ENCODE peak calls at places on chromosomes 5 and 9, in four cellular contexts. One of them, this sample, is unnamed. For H3K27me3, the result is how much of the 10 kb centered on the place peaks cover.

GRCh38 chr5:33491941-33492340 is 51.2 kb downstream of the TARS1 start:
- DNase-seq in K562: no peak
- DNase-seq in tibial artery: no peak
- DNase-seq in spleen: no peak
- DNase-seq in this sample: no peak

GRCh38 chr9:133710661-133711427 is 27.3 kb downstream of the SARDH start:
- DNase-seq in K562: no peak
- DNase-seq in tibial artery: no peak
- DNase-seq in spleen: peak
- DNase-seq in this sample: no peak

GRCh38 chr9:92740446-92740961 is 24.1 kb downstream of the BICD2 start:
- DNase-seq in tibial artery: peak
- DNase-seq in K562: no peak
- DNase-seq in spleen: peak
- DNase-seq in this sample: peak

GRCh38 chr5:96226941-96227552 is 206.0 kb downstream of the PCSK1 start:
- DNase-seq in K562: no peak
- DNase-seq in spleen: no peak
- DNase-seq in tibial artery: peak
- DNase-seq in this sample: no peak

GRCh38 chr9:87834357-87834756 is 48.3 kb upstream of the SPATA31E1 start:
- DNase-seq in spleen: no peak
- DNase-seq in K562: peak
- DNase-seq in tibial artery: no peak
- DNase-seq in this sample: no peak

GRCh38 chr5:34762321-34762871 is 76.6 kb upstream of the TTC23L start:
- DNase-seq in spleen: no peak
- DNase-seq in tibial artery: no peak
- DNase-seq in K562: no peak
- DNase-seq in this sample: no peak

GRCh38 chr9:109010676-109011655 is 2.3 kb downstream of the CTNNAL1 start:
- DNase-seq in spleen: no peak
- DNase-seq in K562: no peak
- DNase-seq in tibial artery: no peak
- DNase-seq in this sample: no peak

GRCh38 chr5:37900692-37901091 is 60.9 kb upstream of the GDNF start:
- DNase-seq in spleen: no peak
- DNase-seq in tibial artery: peak
- DNase-seq in K562: no peak
- DNase-seq in this sample: peak

GRCh38 chr5:93225748-93226147 is 355.3 kb downstream of the NR2F1-AS1 start:
- DNase-seq in K562: no peak
- DNase-seq in spleen: no peak
- DNase-seq in tibial artery: no peak
- DNase-seq in this sample: no peak

DNA sequence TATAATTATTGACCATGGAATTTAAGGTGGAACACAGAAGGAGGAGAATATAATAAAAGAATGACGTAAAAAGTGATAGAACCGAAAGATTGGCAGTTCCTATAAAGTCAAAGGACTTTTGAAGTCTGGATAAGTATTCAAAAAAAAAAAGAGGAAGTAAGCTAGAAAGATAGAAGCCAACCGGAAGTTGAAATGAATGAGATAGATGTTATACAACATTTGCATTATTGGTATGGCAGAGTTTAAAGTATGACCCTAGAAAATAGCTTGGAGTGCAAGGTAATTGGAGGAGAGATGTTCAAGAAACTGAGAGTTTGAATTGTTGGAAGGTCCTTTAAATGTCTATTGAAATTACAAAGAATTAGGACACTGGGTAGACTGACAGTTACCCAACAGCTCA is 293.6 kb downstream of the FER start:
- DNase-seq in spleen: no peak
- DNase-seq in K562: no peak
- DNase-seq in tibial artery: no peak
- DNase-seq in this sample: no peak
- TF ChIP-seq CTCF in spleen: no peak
- TF ChIP-seq CTCF in K562: no peak
- TF ChIP-seq CTCF in tibial artery: no peak
- TF ChIP-seq CTCF in this sample: no peak

DNA sequence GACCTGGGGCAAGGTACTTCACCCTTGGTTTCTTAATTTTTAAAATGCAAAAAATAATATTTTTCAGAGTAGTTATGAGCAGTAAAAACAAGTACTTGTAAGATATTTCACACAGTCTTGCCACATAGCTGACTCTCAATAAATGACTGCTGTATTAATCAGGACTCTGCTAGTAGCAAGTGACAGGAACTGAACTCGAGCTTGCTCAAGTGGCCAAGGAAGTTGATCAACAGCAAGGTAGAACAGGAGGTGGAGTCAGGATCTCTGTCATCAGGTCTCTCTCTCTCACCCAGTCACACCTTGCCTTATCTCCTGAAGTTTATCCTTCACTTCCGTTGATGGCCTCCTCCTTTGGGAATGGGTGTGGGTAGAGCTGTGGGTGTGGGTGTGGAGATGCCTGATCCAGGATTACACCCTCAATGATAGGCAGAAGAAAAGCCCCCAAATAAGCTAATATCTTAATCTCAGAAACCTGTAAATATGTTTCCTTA is 107.0 kb downstream of the GPBP1 start:
- DNase-seq in K562: no peak
- DNase-seq in tibial artery: no peak
- DNase-seq in spleen: no peak
- DNase-seq in this sample: no peak
- H3K27ac ChIP-seq in K562: no peak
- H3K27ac ChIP-seq in tibial artery: no peak
- H3K27ac ChIP-seq in spleen: no peak
- H3K27ac ChIP-seq in this sample: no peak

GRCh38 chr5:112317866-112318265 is 101.2 kb downstream of the EPB41L4A start:
- DNase-seq in K562: no peak
- DNase-seq in spleen: no peak
- DNase-seq in tibial artery: no peak
- DNase-seq in this sample: no peak
- H3K27me3 ChIP-seq in K562: under half
- H3K27me3 ChIP-seq in spleen: under half
- H3K27me3 ChIP-seq in tibial artery: under half
- H3K27me3 ChIP-seq in this sample: under half

GRCh38 chr9:35814106-35814840 is 569 bp downstream of the HINT2 start:
- DNase-seq in spleen: peak
- DNase-seq in K562: no peak
- DNase-seq in tibial artery: peak
- DNase-seq in this sample: peak
- TF ChIP-seq CTCF in spleen: peak
- TF ChIP-seq CTCF in K562: peak
- TF ChIP-seq CTCF in tibial artery: no peak
- TF ChIP-seq CTCF in this sample: peak

GRCh38 chr5:111223790-111224560 is at the start of gene CAMK4:
- DNase-seq in K562: peak
- DNase-seq in tibial artery: peak
- DNase-seq in spleen: peak
- DNase-seq in this sample: peak
- H3K27ac ChIP-seq in K562: no peak
- H3K27ac ChIP-seq in tibial artery: peak
- H3K27ac ChIP-seq in spleen: peak
- H3K27ac ChIP-seq in this sample: peak

DNA sequence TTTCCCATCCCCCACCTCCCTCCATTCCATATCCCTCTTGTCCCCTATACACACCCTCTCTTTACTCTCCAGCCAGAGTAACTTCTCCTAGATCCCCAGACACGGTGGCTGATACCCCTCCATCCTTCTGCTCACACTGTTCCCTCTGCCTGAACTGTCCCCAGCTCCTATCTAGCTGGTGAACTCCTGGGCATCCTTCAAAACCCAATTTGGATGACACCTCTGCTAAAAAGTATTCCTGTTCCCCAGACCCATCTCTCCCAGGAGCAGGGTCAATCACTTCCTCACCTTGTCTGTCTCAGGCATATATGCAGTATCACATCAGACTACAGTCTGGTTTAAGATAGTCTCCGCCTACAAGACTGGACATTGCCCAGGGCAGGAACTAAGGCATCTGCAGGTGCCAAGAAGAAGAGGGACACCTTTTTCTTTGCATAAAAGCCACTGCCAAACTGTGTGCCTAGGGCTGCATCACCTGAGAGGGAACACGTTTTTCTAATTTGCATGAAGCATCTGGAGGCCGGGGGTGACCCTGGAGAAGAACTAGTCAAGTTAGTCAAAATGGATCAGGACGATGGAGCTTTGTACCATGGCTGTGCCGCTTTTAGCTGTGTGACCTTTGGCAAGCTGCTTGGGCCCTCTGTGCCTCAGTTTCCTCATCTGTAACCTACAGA is 27.1 kb downstream of the NR5A1 start:
- DNase-seq in tibial artery: no peak
- DNase-seq in K562: no peak
- DNase-seq in spleen: no peak
- DNase-seq in this sample: no peak
- H3K27me3 ChIP-seq in tibial artery: under half
- H3K27me3 ChIP-seq in K562: under half
- H3K27me3 ChIP-seq in spleen: half or more
- H3K27me3 ChIP-seq in this sample: under half

GRCh38 chr5:112119969-112120368 is 299.1 kb downstream of the EPB41L4A start:
- DNase-seq in tibial artery: no peak
- DNase-seq in spleen: no peak
- DNase-seq in K562: no peak
- DNase-seq in this sample: no peak
- TF ChIP-seq CTCF in tibial artery: no peak
- TF ChIP-seq CTCF in spleen: no peak
- TF ChIP-seq CTCF in K562: no peak
- TF ChIP-seq CTCF in this sample: no peak

GRCh38 chr9:94865599-94866456 is 139.3 kb downstream of the AOPEP start:
- DNase-seq in tibial artery: peak
- DNase-seq in spleen: no peak
- DNase-seq in K562: no peak
- DNase-seq in this sample: peak

GRCh38 chr9:94866770-94867169 is 140.3 kb downstream of the AOPEP start:
- DNase-seq in tibial artery: no peak
- DNase-seq in K562: no peak
- DNase-seq in spleen: no peak
- DNase-seq in this sample: no peak

GRCh38 chr9:94864183-94864582 is 137.7 kb downstream of the AOPEP start:
- DNase-seq in spleen: no peak
- DNase-seq in tibial artery: no peak
- DNase-seq in K562: no peak
- DNase-seq in this sample: no peak

GRCh38 chr9:94867281-94867841 is 140.9 kb downstream of the AOPEP start:
- DNase-seq in spleen: no peak
- DNase-seq in K562: peak
- DNase-seq in tibial artery: peak
- DNase-seq in this sample: no peak

DNA sequence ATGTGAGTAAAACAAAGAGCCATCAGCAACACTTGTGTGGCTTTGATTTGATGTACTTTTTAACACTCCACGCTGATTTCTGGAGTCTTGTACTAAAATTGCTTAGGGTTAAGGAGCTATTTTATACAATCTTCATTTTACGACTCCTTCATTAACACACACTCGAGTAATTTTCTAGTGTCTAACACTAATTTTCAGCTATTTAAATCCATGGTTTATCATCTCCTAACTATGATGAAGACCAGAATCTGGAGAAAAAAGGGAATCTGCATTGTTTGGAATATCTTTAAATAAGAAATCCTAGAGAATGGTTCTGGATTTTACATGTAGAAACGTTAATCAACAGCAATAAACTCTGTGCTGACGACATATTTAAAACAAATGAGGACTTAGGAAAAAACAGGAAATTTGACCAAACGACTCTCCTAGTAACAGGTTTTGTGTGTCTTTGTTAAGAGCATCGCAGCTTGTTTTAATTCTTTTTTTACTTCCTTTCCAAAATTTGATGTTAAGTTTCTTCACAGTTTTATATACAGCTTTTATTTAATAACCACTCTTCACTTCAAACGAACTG is 138.4 kb downstream of the AOPEP start:
- DNase-seq in spleen: no peak
- DNase-seq in tibial artery: no peak
- DNase-seq in K562: no peak
- DNase-seq in this sample: no peak
- H3K27ac ChIP-seq in spleen: no peak
- H3K27ac ChIP-seq in tibial artery: peak
- H3K27ac ChIP-seq in K562: no peak
- H3K27ac ChIP-seq in this sample: peak

DNA sequence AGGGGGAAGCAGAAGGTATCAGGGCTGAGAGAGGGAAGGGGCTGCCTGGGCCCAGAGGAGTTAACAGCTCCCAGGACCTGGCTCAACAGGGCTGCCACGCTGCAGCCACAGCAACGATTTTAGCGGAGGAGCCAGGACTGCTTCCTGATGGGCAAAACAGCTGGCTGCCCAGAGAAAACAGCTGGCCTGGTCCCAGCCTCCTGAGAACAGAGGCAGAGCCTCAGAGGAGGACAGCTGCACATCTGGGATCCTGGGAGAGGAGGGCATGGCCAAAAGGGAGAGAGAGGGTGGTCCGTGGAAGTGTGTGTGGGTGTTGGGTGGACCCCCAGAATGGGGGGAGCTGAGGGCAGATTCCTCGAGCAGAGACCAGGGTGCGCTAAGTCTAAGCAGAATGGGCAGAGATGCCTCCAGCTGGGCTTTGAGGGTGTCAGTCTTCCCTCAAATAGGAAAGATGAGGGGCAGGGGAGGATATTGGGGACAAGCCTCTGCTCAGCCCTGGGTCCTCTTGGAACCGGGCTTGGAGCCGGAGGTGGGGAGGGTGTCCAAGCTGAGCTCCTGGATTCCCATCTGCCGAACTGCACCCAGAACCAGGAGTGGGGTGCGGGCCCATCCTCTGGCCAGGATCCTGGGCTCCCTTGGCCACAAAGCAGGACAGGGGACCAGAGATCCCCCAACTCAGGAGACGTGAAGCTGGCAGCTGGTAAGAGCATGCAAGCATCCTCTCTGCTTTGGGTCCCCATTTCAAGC is 9.1 kb upstream of the CERCAM start:
- DNase-seq in spleen: no peak
- DNase-seq in K562: no peak
- DNase-seq in tibial artery: no peak
- DNase-seq in this sample: peak
- H3K27me3 ChIP-seq in spleen: half or more
- H3K27me3 ChIP-seq in K562: under half
- H3K27me3 ChIP-seq in tibial artery: under half
- H3K27me3 ChIP-seq in this sample: under half